ENCODE peak calls at places on chromosomes 16 and 17, in seven cellular contexts. G, Q, Y, T, Z, H and N are unnamed samples.

GRCh38 chr17:39744075-39744835 is 6.5 kb downstream of the GRB7 start:
- DNase-seq in H (no peak), Q (no peak), G (no peak), Z (no peak), Y (no peak), T (no peak), N (no peak)

GRCh38 chr17:40122944-40123810 is 1.4 kb downstream of the MSL1 start:
- DNase-seq in G (peak; percentile 55), H (peak; percentile 61), T (peak; percentile 73), Y (peak; percentile 75), Q (no peak), Z (peak; percentile 88), N (peak; percentile 75)

GRCh38 chr16:11359370-11359769 is 14.1 kb downstream of the RMI2 start:
- DNase-seq in H (peak; percentile 56), T (no peak), G (peak; percentile 32), Z (no peak), Q (peak; percentile 77), Y (peak; percentile 21), N (no peak)

GRCh38 chr17:75047398-75048098 is 523 bp downstream of the KCTD2 start:
- DNase-seq in Z (no peak), Q (peak; percentile 33), Y (peak; percentile 58), T (peak; percentile 31), H (peak; percentile 47), G (peak; percentile 2), N (peak; percentile 50)

GRCh38 chr17:52648995-52649394 is 490.5 kb upstream of the CA10 start:
- DNase-seq in Y (peak; percentile 35), Z (no peak), G (no peak), Q (no peak), H (no peak), T (peak; percentile 5), N (no peak)

GRCh38 chr16:57623251-57624043 is 5.0 kb upstream of the ADGRG1 start:
- DNase-seq in Z (no peak), H (peak; percentile 51), Q (peak; percentile 66), Y (no peak), T (no peak), G (no peak), N (no peak)

GRCh38 chr17:35498429-35499178 is 38.9 kb downstream of the SLFN12L start:
- DNase-seq in Q (no peak), Z (no peak), Y (no peak), T (no peak), H (no peak), G (no peak), N (no peak)

GRCh38 chr16:72216767-72217166 is 44.8 kb upstream of the PMFBP1 start:
- DNase-seq in Y (no peak), Q (no peak), T (no peak), H (no peak), Z (no peak), G (no peak), N (no peak)

GRCh38 chr17:8904201-8904600 is 36.7 kb upstream of the PIK3R6 start:
- DNase-seq in G (no peak), Y (no peak), Q (no peak), Z (peak; percentile 38), T (no peak), H (no peak), N (no peak)

GRCh38 chr17:81863123-81863675 is 2.9 kb upstream of the P4HB start:
- DNase-seq in Q (no peak), H (no peak), Z (no peak), G (peak; percentile 42), T (no peak), Y (no peak), N (no peak)

GRCh38 chr17:27236710-27237315 is 57.1 kb upstream of the WSB1 start:
- DNase-seq in T (peak; percentile 76), Y (peak; percentile 77), G (peak; percentile 89), H (no peak), Q (peak; percentile 87), Z (no peak), N (peak; percentile 78)

GRCh38 chr16:11208916-11209665 is 46.9 kb downstream of the SOCS1 start:
- DNase-seq in H (peak; percentile 60), G (no peak), Y (no peak), Z (no peak), T (no peak), Q (no peak), N (no peak)

GRCh38 chr16:10740845-10741208 is 2.8 kb upstream of the NUBP1 start:
- DNase-seq in G (no peak), Q (no peak), H (no peak), Z (no peak), T (no peak), Y (no peak), N (no peak)

GRCh38 chr16:2966803-2967184 is 2.4 kb upstream of the PAQR4 start:
- DNase-seq in Q (no peak), Z (no peak), H (no peak), T (no peak), G (no peak), Y (no peak), N (no peak)

GRCh38 chr17:39406951-39407350 is 5.5 kb upstream of the FBXL20 start:
- DNase-seq in T (no peak), Y (no peak), G (no peak), Z (no peak), H (no peak), Q (no peak), N (no peak)

GRCh38 chr16:4323845-4324478 is 8.1 kb downstream of the GLIS2 start:
- DNase-seq in Z (no peak), Y (peak; percentile 70), G (peak; percentile 67), Q (no peak), H (no peak), T (peak; percentile 79), N (peak; percentile 80)

GRCh38 chr16:27321013-27321960 is 7.5 kb downstream of the IL4R start:
- DNase-seq in T (no peak), Z (no peak), Q (no peak), G (peak; percentile 69), H (no peak), Y (no peak), N (no peak)

GRCh38 chr17:82330322-82331239 is 3.0 kb downstream of the SECTM1 start:
- DNase-seq in G (peak; percentile 76), H (no peak), Y (no peak), Q (no peak), Z (peak; percentile 91), T (peak; percentile 59), N (peak; percentile 58)

GRCh38 chr16:5502944-5503343 is 405.3 kb upstream of the EEF2KMT start:
- DNase-seq in Y (no peak), Z (no peak), G (no peak), Q (no peak), T (no peak), H (no peak), N (no peak)

GRCh38 chr16:5504028-5504758 is 406.6 kb upstream of the EEF2KMT start:
- DNase-seq in T (no peak), G (no peak), Q (no peak), H (no peak), Y (no peak), Z (no peak), N (no peak)

GRCh38 chr16:5505093-5505887 is 407.7 kb upstream of the EEF2KMT start:
- DNase-seq in T (no peak), Z (no peak), G (no peak), H (no peak), Y (no peak), Q (no peak), N (no peak)

GRCh38 chr16:5500526-5500925 is 402.9 kb upstream of the EEF2KMT start:
- DNase-seq in H (no peak), T (no peak), Q (no peak), G (no peak), Z (no peak), Y (no peak), N (no peak)

GRCh38 chr16:5502467-5502869 is 404.9 kb upstream of the EEF2KMT start:
- DNase-seq in Q (no peak), G (no peak), H (no peak), Z (no peak), T (peak; percentile 63), Y (peak; percentile 53), N (peak; percentile 62)
- TF ChIP-seq CTCF in Q (no peak), G (no peak), H (peak; percentile 11), Z (no peak), T (no peak), Y (peak; percentile 66), N (peak; percentile 31)

GRCh38 chr17:61411114-61411943 is 11.7 kb downstream of the TBX2 start:
- DNase-seq in G (peak; percentile 44), T (peak; percentile 81), H (peak; percentile 73), Q (peak; percentile 17), Z (peak; percentile 85), Y (peak; percentile 64), N (peak; percentile 61)

GRCh38 chr17:61408151-61409041 is 8.8 kb downstream of the TBX2 start:
- DNase-seq in H (peak; percentile 30), Z (no peak), Y (no peak), T (no peak), Q (no peak), G (no peak), N (peak; percentile 31)

GRCh38 chr17:61410555-61411089 is 11.0 kb downstream of the TBX2 start:
- DNase-seq in Q (no peak), H (peak; percentile 82), T (peak; percentile 89), G (peak; percentile 53), Z (no peak), Y (peak; percentile 90), N (peak; percentile 85)

GRCh38 chr17:61409301-61410099 is 9.9 kb downstream of the TBX2 start:
- DNase-seq in G (peak; percentile 73), Z (no peak), T (peak; percentile 86), Q (no peak), Y (peak; percentile 79), H (peak; percentile 64), N (peak; percentile 74)

DNA sequence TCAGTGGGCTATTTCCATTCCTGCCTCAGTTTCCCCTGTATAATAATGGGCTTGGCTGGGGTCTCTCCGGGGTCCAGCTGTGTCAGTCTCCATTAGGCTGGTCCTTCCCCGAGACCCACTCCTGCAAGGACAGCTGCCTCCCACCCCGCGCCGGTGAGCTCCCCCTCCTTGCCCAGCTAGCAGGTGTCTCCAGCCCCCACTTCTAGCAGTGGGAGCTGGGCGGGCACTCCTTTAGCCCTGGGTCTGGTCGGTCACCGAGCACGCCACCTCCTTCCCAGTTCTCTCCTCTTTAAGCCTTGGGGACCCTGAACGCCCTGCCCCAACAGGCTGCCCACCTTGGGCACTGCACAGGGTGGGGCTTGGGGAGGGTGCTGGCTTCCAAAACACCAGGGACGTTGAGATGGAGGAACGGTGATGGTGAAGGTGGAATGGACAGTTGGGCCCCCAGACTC is 10.5 kb downstream of the TBX2 start:
- DNase-seq in Y (no peak), T (no peak), G (no peak), Z (no peak), H (peak; percentile 34), Q (no peak), N (peak; percentile 21)
- TF ChIP-seq CTCF in Y (no peak), T (no peak), G (no peak), Z (no peak), H (no peak), Q (no peak), N (no peak)

GRCh38 chr16:46607529-46607928 is 13.7 kb downstream of the SHCBP1 start:
- DNase-seq in T (peak; percentile 42), Z (no peak), G (peak; percentile 85), Q (no peak), H (no peak), Y (no peak), N (no peak)
- TF ChIP-seq CTCF in T (peak; percentile 43), Z (peak; percentile 67), G (peak; percentile 44), Q (no peak), H (peak; percentile 44), Y (no peak), N (peak; percentile 26)

DNA sequence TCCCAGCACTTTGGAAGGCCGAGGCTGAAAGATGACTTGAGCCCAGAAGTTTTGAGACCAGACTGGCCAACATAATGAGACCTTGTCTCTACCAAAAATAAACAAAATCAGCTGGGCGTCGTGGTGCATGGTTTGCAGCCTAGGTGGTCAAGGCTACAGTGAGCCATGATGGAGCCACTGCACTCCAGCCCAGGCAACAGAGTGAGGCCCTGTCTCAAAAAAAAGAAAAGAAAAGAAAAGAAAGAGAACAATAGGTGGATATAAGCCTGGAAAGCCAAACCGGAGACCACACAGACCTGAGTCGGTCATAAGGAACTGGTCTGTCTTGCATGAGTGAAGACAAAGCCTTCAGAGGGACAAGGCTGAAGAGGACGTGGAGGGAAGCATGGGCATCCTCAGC is 14.4 kb downstream of the ATP6V0D1 start:
- DNase-seq in G (no peak), Y (no peak), Z (no peak), T (no peak), H (no peak), Q (no peak), N (no peak)
- TF ChIP-seq CTCF in G (no peak), Y (no peak), Z (no peak), T (no peak), H (no peak), Q (no peak), N (no peak)